ENCODE peak calls at places on chromosomes 16 and 17, in four cellular contexts. T is cardiac muscle cell, A is heart left ventricle, K is left lung. V is an unnamed sample. For H3K4me1, the result is how much of the 10 kb centered on the place peaks cover.

GRCh38 chr16:3249020-3249419 is 7.4 kb downstream of the MEFV start:
- DNase-seq in T (no peak), A (no peak), K (no peak), V (no peak)

GRCh38 chr17:58357312-58358297 is 5.6 kb upstream of the SUPT4H1 start:
- DNase-seq in T (no peak), A (no peak), K (no peak), V (no peak)

GRCh38 chr17:3848229-3848628 is 2.2 kb upstream of the NCBP3 start:
- DNase-seq in T (no peak), A (no peak), K (no peak), V (no peak)

GRCh38 chr17:59154721-59155438 is at the start of gene SKA2:
- DNase-seq in T (peak), A (peak), K (peak), V (no peak)

GRCh38 chr16:66457888-66458287 is 30.8 kb downstream of the BEAN1 start:
- DNase-seq in T (no peak), A (no peak), K (no peak), V (no peak)

GRCh38 chr17:76384222-76384986 is at the start of gene SPHK1:
- DNase-seq in T (peak), A (peak), K (peak), V (peak)

GRCh38 chr17:67819722-67820121 is 5.6 kb upstream of the BPTF start:
- DNase-seq in T (no peak), A (no peak), K (no peak), V (no peak)

GRCh38 chr16:67233596-67233995 is 6.7 kb downstream of the TMEM208 start:
- DNase-seq in T (no peak), A (peak), K (no peak), V (no peak)

GRCh38 chr16:22397459-22397858 is 23.0 kb upstream of the CDR2 start:
- DNase-seq in T (peak), A (no peak), K (no peak), V (no peak)

GRCh38 chr17:80036715-80037477 is 454 bp downstream of the CCDC40 start:
- DNase-seq in T (no peak), A (no peak), K (peak), V (peak)

GRCh38 chr16:11833951-11834695 is 17.2 kb downstream of the RSL1D1 start:
- DNase-seq in T (peak), A (no peak), K (no peak), V (peak)

GRCh38 chr17:71975331-71975801 is 145.5 kb upstream of the SOX9 start:
- DNase-seq in T (peak), A (peak), K (peak), V (no peak)

GRCh38 chr17:61442136-61442775 is 10.0 kb upstream of the TBX4 start:
- DNase-seq in T (no peak), A (no peak), K (no peak), V (no peak)

GRCh38 chr17:72502111-72502939 is 381.5 kb downstream of the SOX9 start:
- DNase-seq in T (peak), A (no peak), K (no peak), V (no peak)

GRCh38 chr17:58329035-58329807 is 626 bp upstream of the TSPOAP1 start:
- DNase-seq in T (no peak), A (peak), K (peak), V (peak)

GRCh38 chr16:12062343-12063003 is 85.9 kb downstream of the SNX29 start:
- DNase-seq in T (peak), A (peak), K (peak), V (peak)

GRCh38 chr17:47797797-47798196 is 23.8 kb downstream of the OSBPL7 start:
- DNase-seq in T (peak), A (no peak), K (no peak), V (no peak)

GRCh38 chr16:69861276-69862030 is 89.7 kb upstream of the CLEC18A start:
- DNase-seq in T (peak), A (no peak), K (peak), V (no peak)

GRCh38 chr17:74452027-74452840 is 14.2 kb upstream of the CD300A start:
- DNase-seq in T (no peak), A (peak), K (no peak), V (peak)

GRCh38 chr17:45397796-45398195 is 34.9 kb downstream of the ARHGAP27 start:
- DNase-seq in T (no peak), A (no peak), K (no peak), V (no peak)

GRCh38 chr17:38879878-38880727 is 10.2 kb downstream of the LASP1 start:
- DNase-seq in T (peak), A (no peak), K (no peak), V (peak)

GRCh38 chr17:21119247-21119944 is 7.4 kb upstream of the DHRS7B start:
- DNase-seq in T (peak), A (peak), K (peak), V (peak)

GRCh38 chr17:83079340-83079747 is at the start of gene METRNL:
- DNase-seq in T (peak), A (peak), K (peak), V (peak)

GRCh38 chr16:3171855-3172593 is 16.0 kb upstream of the OR1F1 start:
- DNase-seq in T (no peak), A (peak), K (no peak), V (peak)

GRCh38 chr17:3916013-3916696 is at the start of gene P2RX1:
- DNase-seq in T (peak), A (no peak), K (peak), V (peak)

GRCh38 chr17:83012161-83012800 is 67.1 kb upstream of the METRNL start:
- DNase-seq in T (no peak), A (no peak), K (no peak), V (no peak)

GRCh38 chr17:73133911-73134649 is 30.7 kb upstream of the SSTR2 start:
- DNase-seq in T (no peak), A (no peak), K (no peak), V (no peak)

GRCh38 chr17:73278049-73278464 is 16.4 kb upstream of the CPSF4L start:
- DNase-seq in T (no peak), A (no peak), K (no peak), V (no peak)

GRCh38 chr17:47239663-47240374 is 13.8 kb upstream of the ITGB3 start:
- DNase-seq in T (peak), A (peak), K (peak), V (peak)

GRCh38 chr17:38601539-38602351 is 4.0 kb downstream of the SRCIN1 start:
- DNase-seq in T (peak), A (no peak), K (no peak), V (no peak)

GRCh38 chr17:19387921-19388521 is 1.0 kb upstream of the MFAP4 start:
- DNase-seq in T (no peak), A (no peak), K (peak), V (peak)

GRCh38 chr17:55062921-55063320 is 94.4 kb downstream of the STXBP4 start:
- DNase-seq in T (no peak), A (no peak), K (no peak), V (no peak)

GRCh38 chr16:28935924-28936783 is 4.4 kb downstream of the CD19 start:
- DNase-seq in T (peak), A (peak), K (peak), V (peak)
- H3K4me3 ChIP-seq in T (no peak), A (no peak), K (peak), V (peak)

GRCh38 chr16:88920618-88921602 is 54.5 kb upstream of the PABPN1L start:
- DNase-seq in T (peak), A (peak), K (peak), V (peak)
- H3K4me1 ChIP-seq in T (under half), A (half or more), K (under half), V (half or more)

GRCh38 chr17:41750866-41751265 is 16.4 kb upstream of the HAP1 start:
- DNase-seq in T (no peak), A (no peak), K (no peak), V (no peak)

GRCh38 chr17:41754066-41754465 is 19.6 kb upstream of the HAP1 start:
- DNase-seq in T (no peak), A (no peak), K (no peak), V (no peak)

GRCh38 chr17:41748275-41748674 is 13.8 kb upstream of the HAP1 start:
- DNase-seq in T (no peak), A (no peak), K (no peak), V (no peak)

DNA sequence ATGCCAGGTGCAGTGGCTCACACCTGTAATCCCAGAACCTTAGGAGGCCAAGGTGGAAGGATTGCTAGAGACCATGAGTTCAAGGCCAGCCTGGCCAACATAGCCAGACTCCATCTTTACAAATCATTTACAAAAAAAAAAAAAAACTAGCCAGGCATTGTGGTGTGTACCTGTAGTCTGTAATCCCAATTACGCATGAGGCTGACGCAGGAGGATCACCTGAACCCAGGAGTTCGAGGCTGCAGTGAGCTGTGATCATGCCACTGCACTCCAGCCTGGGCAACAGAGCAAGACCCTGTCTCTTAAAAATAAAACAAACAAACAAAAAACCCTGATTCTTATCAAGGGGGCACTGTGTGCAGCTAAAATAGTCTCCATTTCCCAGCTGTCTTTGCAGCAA is 16.8 kb upstream of the HAP1 start:
- DNase-seq in T (no peak), A (no peak), K (no peak), V (no peak)
- H3K4me3 ChIP-seq in T (no peak), A (no peak), K (no peak), V (no peak)

DNA sequence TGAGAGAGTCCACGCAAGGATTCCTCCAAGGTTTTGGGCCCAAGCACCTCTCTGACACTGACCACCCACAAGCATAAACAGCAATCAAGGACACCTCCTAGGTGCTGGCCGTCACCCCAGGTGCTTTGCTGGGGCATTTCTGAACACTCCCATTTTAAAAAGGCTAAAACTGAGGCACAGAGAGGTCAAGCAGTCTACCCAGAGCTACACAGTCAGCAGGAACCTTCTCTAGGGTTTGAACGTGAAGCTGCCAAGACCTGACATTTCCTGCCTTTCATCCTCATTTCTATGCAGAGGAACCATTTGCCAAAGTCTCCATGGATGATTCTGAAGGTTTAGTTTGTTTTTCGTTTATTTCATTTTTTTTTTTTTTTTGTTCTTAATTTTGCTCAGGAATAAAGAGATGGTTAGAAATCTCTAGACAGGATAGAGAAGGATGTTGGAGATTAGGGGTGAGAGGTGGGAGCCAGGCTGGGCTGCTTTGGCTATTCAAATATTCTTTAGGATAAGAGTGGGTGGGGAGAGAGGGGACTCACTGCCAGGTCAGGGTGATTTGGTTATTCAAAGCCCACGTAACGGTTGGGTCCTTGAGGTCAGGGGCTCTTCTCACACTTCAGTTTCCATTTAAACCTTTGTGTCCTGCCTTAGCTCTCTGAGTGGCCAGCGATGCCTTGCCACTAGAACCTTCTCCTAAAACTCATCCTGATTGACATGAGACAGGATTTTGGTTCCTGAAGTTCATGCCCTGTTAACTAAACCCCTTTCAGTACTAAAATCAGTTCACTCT is 6.2 kb downstream of the PLCG2 start:
- DNase-seq in T (no peak), A (no peak), K (no peak), V (no peak)
- H3K4me1 ChIP-seq in T (under half), A (under half), K (under half), V (under half)

DNA sequence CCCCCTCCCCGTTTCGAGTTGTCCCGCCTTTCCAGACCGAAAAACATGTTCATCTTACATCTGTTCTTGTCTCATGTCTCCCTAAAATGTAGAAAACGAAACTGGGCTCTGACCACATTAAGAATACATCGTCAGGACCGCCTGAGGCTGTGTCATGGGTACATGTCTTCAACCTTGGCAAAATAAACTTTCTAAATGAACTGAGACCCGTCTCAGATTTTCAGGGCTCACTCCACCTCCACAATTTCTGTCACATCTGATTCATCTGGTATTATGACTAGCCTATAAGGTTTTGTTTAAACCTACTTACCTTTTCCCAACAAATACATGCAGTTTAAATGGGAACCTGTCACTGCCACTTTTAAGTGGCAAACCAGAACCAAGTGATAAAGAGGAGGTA is 621 bp downstream of the SDR42E1 start:
- DNase-seq in T (no peak), A (no peak), K (no peak), V (no peak)
- H3K4me3 ChIP-seq in T (no peak), A (peak), K (peak), V (no peak)

DNA sequence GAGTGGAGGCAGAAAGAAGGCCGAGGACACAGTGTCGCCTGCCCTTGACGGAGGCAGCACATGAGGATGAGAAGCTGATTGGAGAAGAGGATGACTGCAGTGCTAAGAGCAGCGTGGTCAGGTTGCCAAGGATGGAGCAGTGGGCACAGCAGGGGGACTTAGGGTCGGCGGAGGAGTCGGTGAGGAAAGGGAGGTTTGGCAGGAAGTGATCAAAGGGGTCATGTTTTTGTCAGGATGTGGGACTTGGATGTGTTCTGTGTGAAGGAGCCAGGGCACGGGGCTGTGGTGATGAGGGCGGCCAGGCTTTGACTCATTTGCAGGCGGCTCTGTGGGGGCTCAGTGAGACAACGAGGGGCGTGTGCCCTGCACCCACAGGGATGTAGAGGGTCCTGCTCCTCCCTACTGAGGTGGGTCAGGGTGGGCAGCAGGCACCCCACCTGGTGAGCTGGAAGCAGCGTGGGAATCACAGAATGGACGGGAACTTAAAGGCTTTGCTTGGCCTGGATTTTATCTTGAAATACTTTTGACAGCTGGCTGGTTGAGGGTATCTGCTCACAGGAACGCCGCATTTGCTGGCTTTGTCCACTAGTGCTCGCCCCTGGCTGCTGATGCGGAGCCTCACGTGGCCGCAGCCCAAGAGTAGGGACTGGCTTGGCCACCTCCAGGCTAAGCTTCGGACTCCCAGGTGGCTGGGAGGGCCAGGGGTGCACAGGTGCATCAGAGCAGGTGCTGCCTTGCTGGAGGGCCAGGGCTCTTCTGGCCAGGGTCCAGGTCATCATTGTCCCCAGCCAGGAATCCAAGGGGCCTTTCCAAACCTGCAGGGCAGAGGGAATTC is 6.0 kb downstream of the MPG start:
- DNase-seq in T (peak), A (no peak), K (no peak), V (no peak)
- H3K4me1 ChIP-seq in T (under half), A (under half), K (under half), V (under half)

GRCh38 chr16:20331635-20332034 is 4.3 kb upstream of the GP2 start:
- DNase-seq in T (no peak), A (no peak), K (no peak), V (no peak)

GRCh38 chr16:20334396-20334795 is 7.1 kb upstream of the GP2 start:
- DNase-seq in T (no peak), A (no peak), K (no peak), V (no peak)

GRCh38 chr16:20332411-20332810 is 5.1 kb upstream of the GP2 start:
- DNase-seq in T (no peak), A (no peak), K (no peak), V (no peak)

GRCh38 chr16:20329392-20330138 is 2.3 kb upstream of the GP2 start:
- DNase-seq in T (no peak), A (no peak), K (no peak), V (no peak)

GRCh38 chr16:20333120-20333519 is 5.8 kb upstream of the GP2 start:
- DNase-seq in T (no peak), A (no peak), K (no peak), V (no peak)
- H3K4me3 ChIP-seq in T (no peak), A (no peak), K (no peak), V (no peak)

GRCh38 chr17:69760562-69760961 is 314.5 kb upstream of the KCNJ16 start:
- DNase-seq in T (no peak), A (no peak), K (no peak), V (no peak)
- H3K4me1 ChIP-seq in T (under half), A (under half), K (under half), V (under half)